ENCODE peak calls at places on chromosomes 3 and 15, in four cellular contexts. M, L, J and F are unnamed samples.

GRCh38 chr3:117252208-117252607 is 542.6 kb downstream of the TUSC7 start:
- DNase-seq in M (no peak), L (no peak), J (no peak), F (peak; percentile 6)

GRCh38 chr3:133901083-133901482 is 5.4 kb upstream of the RAB6B start:
- DNase-seq in M (no peak), L (peak; percentile 67), J (no peak), F (no peak)

GRCh38 chr3:64190517-64191515 is 34.5 kb downstream of the PRICKLE2 start:
- DNase-seq in M (no peak), L (no peak), J (no peak), F (peak; percentile 97)

GRCh38 chr3:136142592-136142991 is 53.5 kb downstream of the MSL2 start:
- DNase-seq in M (no peak), L (peak; percentile 68), J (no peak), F (peak; percentile 83)

GRCh38 chr15:74037171-74038117 is 42.9 kb downstream of the PML start:
- DNase-seq in M (no peak), L (peak; percentile 44), J (no peak), F (no peak)

GRCh38 chr3:123936400-123936799 is 24.6 kb downstream of the CCDC14 start:
- DNase-seq in M (no peak), L (no peak), J (no peak), F (no peak)

GRCh38 chr3:39716849-39717248 is 92.6 kb upstream of the MYRIP start:
- DNase-seq in M (no peak), L (peak; percentile 64), J (no peak), F (no peak)

GRCh38 chr3:179735321-179735720 is 82.5 kb downstream of the USP13 start:
- DNase-seq in M (no peak), L (no peak), J (no peak), F (no peak)

GRCh38 chr3:122533931-122534334 is 19.2 kb upstream of the KPNA1 start:
- DNase-seq in M (no peak), L (peak; percentile 61), J (no peak), F (peak; percentile 83)

GRCh38 chr15:26438718-26439117 is 334.1 kb downstream of the GABRB3 start:
- DNase-seq in M (no peak), L (no peak), J (no peak), F (no peak)

GRCh38 chr3:42010530-42010929 is 48.6 kb upstream of the ULK4 start:
- DNase-seq in M (no peak), L (no peak), J (no peak), F (no peak)

GRCh38 chr3:17307889-17308288 is 423.1 kb downstream of the PLCL2 start:
- DNase-seq in M (no peak), L (peak; percentile 52), J (no peak), F (no peak)

GRCh38 chr3:182618981-182619591 is 174.2 kb upstream of the ATP11B start:
- DNase-seq in M (no peak), L (no peak), J (no peak), F (peak; percentile 26)

DNA sequence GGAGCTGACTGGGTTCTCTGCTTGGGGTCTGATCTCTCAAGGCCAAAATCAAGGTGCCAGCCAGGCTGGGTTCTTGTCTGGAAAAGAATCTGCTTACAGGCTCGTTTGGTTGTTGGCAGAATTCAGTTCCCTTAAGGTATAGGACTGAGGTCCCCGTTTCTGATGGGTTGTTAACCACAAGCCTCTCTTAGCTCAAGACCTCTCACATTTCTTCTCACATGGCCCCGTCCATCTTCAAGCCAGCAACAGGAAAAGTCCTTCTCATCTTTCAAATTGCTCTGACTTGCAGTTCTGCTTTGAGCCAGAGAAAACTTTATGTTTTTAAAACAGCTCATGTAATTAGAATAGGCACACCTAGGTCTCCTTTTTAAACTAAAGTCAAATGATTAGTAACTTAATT is 20.4 kb downstream of the UACA start:
- DNase-seq in M (no peak), L (no peak), J (no peak), F (peak; percentile 41)
- H3K4me3 ChIP-seq in M (peak overlapping the region; percentile 73), L (no peak overlapping the region), J (no peak overlapping the region), F (no peak overlapping the region)

GRCh38 chr3:61861410-61861809 is 300.0 kb downstream of the PTPRG start:
- DNase-seq in M (no peak), L (peak; percentile 54), J (no peak), F (no peak)

GRCh38 chr3:61855211-61855610 is 293.8 kb downstream of the PTPRG start:
- DNase-seq in M (no peak), L (no peak), J (no peak), F (peak; percentile 63)

GRCh38 chr3:61857297-61857696 is 295.9 kb downstream of the PTPRG start:
- DNase-seq in M (no peak), L (peak; percentile 25), J (no peak), F (peak; percentile 35)

GRCh38 chr3:61853912-61854311 is 292.5 kb downstream of the PTPRG start:
- DNase-seq in M (no peak), L (peak; percentile 42), J (no peak), F (peak; percentile 40)

DNA sequence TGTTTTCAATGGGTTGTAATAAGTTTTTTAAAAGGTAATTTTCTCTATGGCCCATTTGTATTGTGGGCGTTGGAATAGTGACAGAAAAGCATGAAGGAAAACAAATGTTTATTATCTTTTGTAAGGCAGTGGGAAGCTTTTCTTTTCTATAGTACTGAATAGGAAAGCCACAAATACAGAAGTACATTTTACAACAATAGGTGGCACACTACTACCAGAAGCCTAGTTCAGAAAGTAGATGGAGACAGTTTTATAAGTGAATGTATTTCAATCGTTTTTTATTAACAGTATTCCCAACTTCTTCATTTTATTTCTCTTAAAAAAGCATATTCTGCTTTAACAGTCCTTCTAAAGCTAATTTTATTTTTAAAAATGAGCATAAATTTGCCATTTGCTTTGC is 296.7 kb downstream of the PTPRG start:
- DNase-seq in M (no peak), L (no peak), J (no peak), F (peak; percentile 65)
- TF ChIP-seq CTCF in M (peak; percentile 30), L (peak; percentile 49), J (peak; percentile 55), F (peak; percentile 59)

GRCh38 chr3:181081930-181082329 is 92.4 kb upstream of the DNAJC19 start:
- DNase-seq in M (no peak), L (no peak), J (no peak), F (no peak)
- H3K4me3 ChIP-seq in M (no peak overlapping the region), L (no peak overlapping the region), J (no peak overlapping the region), F (no peak overlapping the region)

DNA sequence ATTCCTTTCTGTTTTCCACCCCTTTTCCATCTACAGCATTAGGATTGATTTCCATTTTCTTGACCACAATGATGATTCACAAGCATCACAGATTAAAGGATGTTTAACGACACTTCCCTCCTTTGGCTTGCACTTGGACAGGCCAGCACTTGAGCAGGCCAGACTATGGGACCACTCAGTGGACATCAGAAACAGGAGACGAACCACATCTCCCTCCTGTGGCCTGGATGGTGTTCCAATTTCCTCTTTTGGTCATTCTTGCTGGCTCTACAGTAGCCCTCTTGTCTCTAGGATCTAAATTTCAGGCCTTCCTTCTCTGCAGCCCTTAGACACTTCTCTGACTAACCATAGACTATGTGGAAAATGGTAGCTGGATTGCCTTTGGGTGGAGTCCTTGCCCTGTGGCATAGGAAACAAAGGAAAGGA is 78.8 kb upstream of the BOC start:
- DNase-seq in M (no peak), L (no peak), J (no peak), F (peak; percentile 81)
- TF ChIP-seq CTCF in M (no peak), L (no peak), J (no peak), F (peak; percentile 31)

GRCh38 chr15:40847225-40847961 is 3.5 kb downstream of the SPINT1 start:
- DNase-seq in M (no peak), L (peak; percentile 79), J (peak; percentile 87), F (no peak)
- H3K4me3 ChIP-seq in M (no peak overlapping the region), L (peak overlapping the region; percentile 80), J (peak overlapping the region; percentile 70), F (no peak overlapping the region)

GRCh38 chr3:10804183-10804648 is 11.8 kb upstream of the SLC6A11 start:
- DNase-seq in M (no peak), L (no peak), J (no peak), F (peak; percentile 29)
- TF ChIP-seq CTCF in M (no peak), L (no peak), J (no peak), F (no peak)

GRCh38 chr3:50269977-50270413 is 1.0 kb downstream of the SEMA3B start:
- DNase-seq in M (no peak), L (no peak), J (no peak), F (peak; percentile 52)
- H3K4me3 ChIP-seq in M (no peak overlapping the region), L (no peak overlapping the region), J (peak overlapping the region; percentile 55), F (no peak overlapping the region)